ENCODE peak calls at places on chromosomes 5 and 9, in nine cellular contexts. M is midbrain; X is H7; W is WTC11; U is effector memory CD8-positive, alpha-beta T cell; Z is cardiac fibroblast; J is stomach; T is pons; N is activated gamma-delta T cell treated with anti-CD3 and anti-CD28 coated beads, Interleukin-2, amount 50 U/mL, for 16 hours. S is an unnamed sample.

GRCh38 chr5:83564069-83564749 is 92.7 kb downstream of the VCAN start:
- DNase-seq in Z (peak), X (no peak), T (peak), U (no peak), W (no peak), M (peak), N (no peak), J (no peak), S (no peak)

GRCh38 chr5:171845857-171846785 is 60.5 kb downstream of the SMIM23 start:
- DNase-seq in U (no peak), J (no peak), T (peak), M (peak), N (no peak), W (no peak), X (peak), Z (peak), S (no peak)

GRCh38 chr5:44646016-44646415 is 162.7 kb upstream of the MRPS30 start:
- DNase-seq in U (no peak), N (no peak), Z (peak), X (no peak), T (peak), M (no peak), W (no peak), J (no peak), S (no peak)

GRCh38 chr5:150278916-150279315 is 10.7 kb downstream of the CAMK2A start:
- DNase-seq in J (no peak), X (no peak), N (no peak), U (no peak), T (no peak), Z (peak), M (no peak), W (no peak), S (peak)

GRCh38 chr9:20713172-20713571 is 29.1 kb downstream of the FOCAD start:
- DNase-seq in J (no peak), Z (no peak), W (no peak), N (no peak), M (no peak), U (no peak), T (no peak), X (no peak), S (no peak)

GRCh38 chr9:28053378-28053777 is 480.1 kb upstream of the C9orf72 start:
- DNase-seq in U (no peak), N (no peak), W (no peak), Z (no peak), M (no peak), T (no peak), X (no peak), J (no peak), S (no peak)

GRCh38 chr9:97788763-97789663 is 64.0 kb upstream of the FOXE1 start:
- DNase-seq in M (no peak), W (no peak), N (no peak), T (no peak), Z (no peak), J (no peak), X (no peak), U (no peak), S (no peak)

GRCh38 chr5:10031817-10032216 is 217.9 kb downstream of the ATPSCKMT start:
- DNase-seq in U (no peak), N (no peak), W (no peak), Z (no peak), T (no peak), J (no peak), X (peak), M (no peak), S (no peak)

GRCh38 chr9:127049044-127049443 is 73.4 kb downstream of the ANGPTL2 start:
- DNase-seq in N (no peak), Z (peak), U (peak), T (peak), J (peak), M (peak), X (no peak), W (no peak), S (peak)

GRCh38 chr9:20355022-20355421 is 267.3 kb downstream of the MLLT3 start:
- DNase-seq in Z (peak), J (no peak), N (no peak), X (no peak), W (no peak), U (no peak), T (no peak), M (no peak), S (peak)

S was measured in GM04504.